ENCODE peak calls at places on chromosomes 16 and 17, in nine cellular contexts. R is neural progenitor cell, T is PC-3, S is MM.1S, O is hepatocyte, X is GM23338, J is SK-N-SH, D is GM23248, Z is HCT116. L is an unnamed sample.

GRCh38 chr17:5238333-5238732 is 3.7 kb upstream of the SCIMP start:
- DNase-seq in R (no peak), X (no peak), S (no peak), Z (no peak), O (no peak), T (no peak), D (no peak), J (no peak), L (peak; percentile 67)

GRCh38 chr16:84795338-84796053 is 24.3 kb upstream of the CRISPLD2 start:
- DNase-seq in J (no peak), S (no peak), O (peak; percentile 72), D (peak; percentile 97), Z (no peak), R (no peak), T (no peak), X (peak; percentile 27), L (no peak)

GRCh38 chr16:84884311-84885023 is 64.7 kb downstream of the CRISPLD2 start:
- DNase-seq in X (no peak), O (no peak), J (no peak), R (peak; percentile 33), S (no peak), Z (no peak), D (no peak), T (peak; percentile 30), L (no peak)

GRCh38 chr17:27438631-27439030 is 17.6 kb upstream of the KSR1 start:
- DNase-seq in T (no peak), J (no peak), R (no peak), S (no peak), O (no peak), D (no peak), Z (no peak), X (no peak), L (no peak)

GRCh38 chr17:40124279-40125141 is 2.7 kb downstream of the MSL1 start:
- DNase-seq in O (no peak), S (no peak), T (peak; percentile 15), X (peak; percentile 73), R (no peak), J (no peak), D (peak; percentile 46), Z (no peak), L (no peak)

GRCh38 chr16:870856-871561 is 70.5 kb upstream of the GNG13 start:
- DNase-seq in S (no peak), Z (no peak), O (no peak), R (no peak), J (no peak), T (no peak), X (no peak), D (no peak), L (no peak)

GRCh38 chr16:48335961-48336360 is 49.3 kb downstream of the SIAH1 start:
- DNase-seq in D (peak; percentile 54), S (no peak), R (no peak), Z (no peak), O (peak; percentile 8), X (peak; percentile 29), T (no peak), J (no peak), L (no peak)

GRCh38 chr16:27726621-27727275 is 176.8 kb downstream of the KATNIP start:
- DNase-seq in T (peak; percentile 72), S (no peak), D (peak; percentile 61), J (no peak), Z (no peak), O (no peak), X (no peak), R (no peak), L (no peak)

GRCh38 chr17:62778990-62779681 is 29.0 kb downstream of the MARCHF10 start:
- DNase-seq in X (no peak), S (no peak), T (peak; percentile 98), Z (peak; percentile 88), O (peak; percentile 88), R (no peak), D (peak; percentile 98), J (peak; percentile 45), L (no peak)

GRCh38 chr16:13350000-13350399 is 448.6 kb downstream of the SHISA9 start:
- DNase-seq in D (no peak), T (no peak), S (no peak), O (no peak), R (no peak), X (peak; percentile 3), J (no peak), Z (no peak), L (no peak)

GRCh38 chr17:14295676-14296075 is 5.2 kb upstream of the HS3ST3B1 start:
- DNase-seq in T (no peak), O (no peak), J (no peak), Z (no peak), X (no peak), S (no peak), D (no peak), R (no peak), L (no peak)

GRCh38 chr17:65559802-65560627 is 1.4 kb downstream of the AXIN2 start:
- DNase-seq in J (peak; percentile 94), D (peak; percentile 40), Z (no peak), O (peak; percentile 80), X (peak; percentile 71), T (no peak), S (peak; percentile 11), R (peak; percentile 75), L (peak; percentile 39)

GRCh38 chr17:57892820-57893595 is 43.2 kb upstream of the MRPS23 start:
- DNase-seq in J (no peak), D (peak; percentile 100), X (peak; percentile 58), R (peak; percentile 80), T (peak; percentile 98), Z (peak; percentile 75), O (peak; percentile 92), S (no peak), L (no peak)

GRCh38 chr17:80820331-80820730 is 171.3 kb upstream of the CHMP6 start:
- DNase-seq in D (no peak), J (no peak), R (peak; percentile 34), Z (no peak), T (no peak), O (peak; percentile 43), S (no peak), X (no peak), L (no peak)

DNA sequence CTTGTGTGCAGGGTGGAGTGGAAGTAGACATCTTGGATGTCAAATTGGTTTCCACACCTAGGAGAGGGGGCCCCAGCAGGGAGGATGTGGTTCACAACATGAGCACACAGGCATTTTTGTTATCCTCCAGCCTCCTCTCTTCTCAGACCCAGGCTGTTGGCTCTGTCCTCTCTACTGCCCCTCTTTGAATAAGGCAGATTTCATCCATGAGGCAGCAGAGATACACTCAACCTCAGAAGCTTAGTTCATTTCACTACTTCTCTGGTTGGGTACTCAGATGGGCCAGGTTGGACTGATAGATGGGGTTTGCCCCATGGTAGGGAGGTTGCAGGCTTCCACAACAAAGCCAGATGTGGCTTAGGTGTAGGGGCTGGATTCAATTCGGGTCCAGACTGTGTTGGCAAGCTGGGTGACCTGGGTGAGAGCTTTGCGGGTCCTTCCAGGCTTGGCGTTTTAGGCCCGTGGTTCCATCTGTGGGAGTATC is 22.2 kb upstream of the NFATC3 start:
- DNase-seq in D (no peak), T (no peak), O (no peak), J (no peak), Z (no peak), X (no peak), S (no peak), R (no peak), L (no peak)
- H2AFZ ChIP-seq in D (no peak overlapping the region), T (no peak overlapping the region), O (no peak overlapping the region), J (no peak overlapping the region), Z (no peak overlapping the region), X (no peak overlapping the region), S (no peak overlapping the region), R (no peak overlapping the region), L (no peak overlapping the region)

DNA sequence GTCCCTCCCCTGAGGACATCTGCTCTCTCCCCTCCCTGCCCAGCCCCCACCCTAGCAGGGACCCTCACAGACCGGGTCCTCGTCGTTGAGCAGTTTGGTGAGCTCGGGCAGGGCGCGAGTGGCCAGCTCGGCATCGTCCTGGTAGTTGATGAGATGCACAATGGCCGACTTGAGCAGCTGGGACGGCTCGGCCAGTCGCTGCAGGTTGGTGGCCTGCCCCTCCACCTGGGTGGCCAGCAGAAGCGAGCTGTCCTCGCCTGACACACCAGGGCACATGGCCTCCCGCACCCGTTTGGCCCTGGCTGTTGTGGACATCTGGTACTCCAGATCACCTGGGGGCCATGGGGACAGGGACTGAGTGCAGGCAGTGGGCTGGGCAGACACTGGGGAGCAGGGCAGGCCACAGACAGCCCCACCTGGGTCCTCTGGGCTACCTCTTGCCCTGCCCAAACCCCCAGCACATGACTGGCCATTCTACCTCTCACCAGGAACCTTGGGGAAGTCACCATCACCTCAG is 17.1 kb downstream of the JUP start:
- DNase-seq in S (no peak), Z (no peak), T (no peak), J (no peak), X (no peak), D (no peak), R (no peak), O (no peak), L (no peak)
- H3K36me3 ChIP-seq in S (no peaks in the 10 kb centered on the region), Z (peaks cover 45% of the 10 kb centered on the region), T (peaks cover 35% of the 10 kb centered on the region), J (no peaks in the 10 kb centered on the region), X (peaks cover 15% of the 10 kb centered on the region), D (no peaks in the 10 kb centered on the region), R (peaks cover 7% of the 10 kb centered on the region), O (peaks cover 6% of the 10 kb centered on the region), L (peaks cover 30% of the 10 kb centered on the region)

GRCh38 chr17:1956134-1956533 is 69.0 kb downstream of the RTN4RL1 start:
- DNase-seq in S (no peak), T (no peak), D (no peak), O (no peak), R (no peak), X (no peak), J (no peak), Z (no peak), L (no peak)
- TF ChIP-seq EZH2phosphoT487 in S (no peak), T (no peak), D (no peak), O (no peak), R (no peak), X (no peak), J (no peak), Z (no peak), L (no peak)

DNA sequence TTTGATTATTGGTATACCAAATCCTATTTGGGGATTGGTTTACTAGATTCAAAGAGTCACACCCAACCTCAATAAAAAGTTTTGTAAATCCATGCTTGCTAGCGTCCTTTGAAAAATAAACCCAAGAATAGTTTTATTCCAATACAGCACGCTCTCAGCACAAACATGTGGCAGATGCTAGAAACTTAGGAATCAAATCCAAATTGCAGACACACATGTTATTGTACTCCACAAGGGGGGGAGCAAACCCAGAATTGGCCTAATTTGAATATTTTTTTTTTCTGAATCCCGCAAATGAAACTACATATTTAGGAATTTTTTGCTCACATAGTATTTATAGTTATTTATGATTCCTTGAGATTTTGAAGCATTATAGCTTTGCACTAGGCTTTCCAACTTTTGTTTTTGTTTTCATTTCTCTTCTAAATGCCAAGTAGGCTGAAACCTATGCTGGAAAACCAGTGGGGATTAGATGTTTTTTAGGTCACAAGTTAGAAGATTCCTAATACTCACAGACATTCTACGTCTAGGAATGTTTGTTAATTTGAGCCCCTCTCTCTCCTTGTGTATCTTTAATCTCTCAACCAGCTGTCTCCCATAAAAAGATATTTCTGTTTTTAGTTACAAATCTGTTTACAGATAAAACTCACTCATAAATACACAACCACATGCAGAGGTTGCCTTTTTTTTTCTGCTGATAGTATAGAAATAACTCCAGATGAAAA is 59.3 kb upstream of the CDH11 start:
- DNase-seq in J (peak; percentile 7), S (no peak), O (peak; percentile 32), D (peak; percentile 14), R (no peak), X (no peak), T (no peak), Z (no peak), L (no peak)
- H2AFZ ChIP-seq in J (no peak overlapping the region), S (no peak overlapping the region), O (no peak overlapping the region), D (peak overlapping the region; percentile 7), R (no peak overlapping the region), X (peak overlapping the region; percentile 11), T (no peak overlapping the region), Z (no peak overlapping the region), L (no peak overlapping the region)